ENCODE peak calls at places on chromosomes 3 and 15, in five cellular contexts. D is heart left ventricle; S is GM06990; Q is CD4-positive, alpha-beta T cell; K is osteoblast. O is an unnamed sample.

GRCh38 chr3:165217739-165218138 is 21.6 kb upstream of the SLITRK3 start:
- DNase-seq in D (no peak), S (no peak), Q (no peak), K (no peak), O (no peak)

GRCh38 chr3:178152010-178152409 is 384.2 kb upstream of the KCNMB2 start:
- DNase-seq in D (no peak), S (no peak), Q (no peak), K (no peak), O (no peak)

GRCh38 chr15:24054547-24055245 is 367.6 kb upstream of the NDN start:
- DNase-seq in D (no peak), S (no peak), Q (no peak), K (no peak), O (no peak)

GRCh38 chr3:112395166-112395894 is 62.4 kb downstream of the CD200 start:
- DNase-seq in D (no peak), S (no peak), Q (no peak), K (no peak), O (no peak)

GRCh38 chr15:85730001-85730820 is 64.5 kb downstream of the KLHL25 start:
- DNase-seq in D (peak), S (no peak), Q (peak), K (no peak), O (peak)

GRCh38 chr3:94185753-94186152 is 122.9 kb downstream of the NSUN3 start:
- DNase-seq in D (no peak), S (no peak), Q (no peak), K (no peak), O (no peak)

GRCh38 chr15:84859143-84859542 is 25.3 kb upstream of the SLC28A1 start:
- DNase-seq in D (no peak), S (no peak), Q (no peak), K (no peak), O (no peak)

GRCh38 chr15:89662893-89663673 is 7.8 kb upstream of the KIF7 start:
- DNase-seq in D (peak), S (no peak), Q (no peak), K (peak), O (no peak)

GRCh38 chr3:187465503-187465902 is 97.3 kb downstream of the RTP4 start:
- DNase-seq in D (no peak), S (no peak), Q (no peak), K (no peak), O (no peak)

GRCh38 chr3:178754852-178755510 is 218.7 kb downstream of the KCNMB2 start:
- DNase-seq in D (no peak), S (peak), Q (no peak), K (no peak), O (no peak)

GRCh38 chr15:60745469-60745971 is 266.6 kb upstream of the ICE2 start:
- DNase-seq in D (peak), S (no peak), Q (no peak), K (peak), O (no peak)

GRCh38 chr15:98311566-98312188 is 336.7 kb upstream of the IGF1R start:
- DNase-seq in D (peak), S (no peak), Q (peak), K (peak), O (peak)

GRCh38 chr15:98609144-98609852 is 39.0 kb upstream of the IGF1R start:
- DNase-seq in D (no peak), S (no peak), Q (no peak), K (peak), O (no peak)

DNA sequence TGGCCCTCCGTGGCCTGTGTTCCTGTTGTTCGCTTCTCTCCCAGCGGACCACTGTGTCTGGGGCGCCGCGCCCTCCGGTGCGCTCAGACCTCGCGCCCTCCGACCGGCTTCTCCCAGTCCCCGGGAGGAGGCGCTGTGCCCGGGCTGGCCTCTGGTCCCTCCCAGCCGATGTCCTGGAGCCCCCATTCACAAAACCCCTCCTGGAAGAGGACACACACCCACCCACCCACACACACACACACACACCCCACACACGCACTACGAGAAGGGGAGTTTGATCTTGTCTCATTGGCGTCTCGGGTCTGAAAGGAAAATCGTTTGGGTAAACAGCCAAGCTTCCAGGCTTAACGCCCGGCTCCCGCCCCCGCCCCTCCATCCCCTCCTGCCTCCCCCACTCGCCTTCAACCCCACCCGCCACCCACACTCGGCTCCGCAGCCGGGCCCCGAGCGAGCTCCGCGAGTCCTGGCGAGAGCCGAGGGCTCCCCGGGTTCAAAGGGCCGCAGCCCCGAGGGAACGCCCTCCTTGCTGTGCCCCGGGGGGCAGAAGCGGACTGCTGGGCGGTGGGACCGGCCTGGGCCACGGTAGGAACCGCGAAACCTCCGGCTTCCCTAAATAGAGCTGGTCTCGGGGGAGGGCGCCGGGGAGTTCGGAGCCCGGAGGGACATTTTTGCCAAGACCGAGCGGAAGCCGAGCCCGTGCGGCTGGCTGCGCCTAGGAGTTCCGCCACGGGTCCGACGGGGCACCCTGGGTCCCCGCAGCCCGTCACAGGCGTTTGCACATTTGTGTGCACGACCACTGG is 23.6 kb downstream of the NR2F2 start:
- DNase-seq in D (peak), S (no peak), Q (no peak), K (peak), O (no peak)
- TF ChIP-seq CTCF in D (peak), S (no peak), Q (no peak), K (peak), O (no peak)

DNA sequence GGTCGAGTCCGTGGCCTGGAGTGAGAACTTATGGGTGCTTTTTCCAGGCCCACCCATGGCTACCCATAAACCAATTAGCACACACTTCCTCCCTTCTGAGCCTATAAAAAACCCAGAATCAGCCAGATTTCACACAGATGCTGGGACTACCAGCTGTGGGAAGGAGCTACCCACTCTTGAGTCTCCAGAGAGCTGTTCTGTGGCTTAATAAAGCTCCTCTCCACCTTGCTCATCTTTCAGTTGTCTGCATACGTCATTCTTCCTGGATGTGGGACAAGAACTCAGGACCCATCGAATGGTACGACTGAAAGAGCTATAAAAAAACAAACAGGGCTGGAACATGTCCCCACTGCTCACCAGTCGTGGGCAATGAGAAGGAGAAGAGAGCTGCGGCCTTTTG is 555.4 kb upstream of the CCDC54 start:
- DNase-seq in D (no peak), S (no peak), Q (no peak), K (peak), O (no peak)
- TF ChIP-seq CTCF in D (no peak), S (no peak), Q (no peak), K (no peak), O (no peak)

GRCh38 chr3:19077388-19077787 is 70.9 kb upstream of the KCNH8 start:
- DNase-seq in D (no peak), S (no peak), Q (no peak), K (no peak), O (no peak)
- TF ChIP-seq CTCF in D (no peak), S (no peak), Q (no peak), K (no peak), O (no peak)

DNA sequence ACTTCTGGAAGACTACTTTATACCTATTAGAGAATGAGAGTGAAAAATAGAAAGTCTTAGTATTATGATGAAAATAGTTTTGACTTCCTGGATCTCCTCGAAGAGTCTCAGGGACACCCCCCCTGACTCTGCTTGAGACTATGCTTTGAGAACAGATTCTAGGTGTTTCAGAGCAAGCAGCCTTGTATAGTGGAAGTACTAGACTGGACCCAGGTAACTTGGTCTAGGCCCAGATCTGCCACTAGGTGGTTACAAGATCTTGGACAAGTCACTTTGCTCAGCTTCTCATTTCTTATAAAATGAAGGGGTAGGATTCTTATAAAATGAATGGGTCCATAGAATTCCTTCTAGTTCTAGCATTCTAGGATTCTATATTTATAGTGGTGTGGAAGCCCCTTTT is 9.1 kb downstream of the ABHD5 start:
- DNase-seq in D (no peak), S (peak), Q (no peak), K (peak), O (peak)
- TF ChIP-seq CTCF in D (peak), S (peak), Q (no peak), K (peak), O (no peak)

GRCh38 chr15:37245358-37245757 is 145.0 kb upstream of the MEIS2 start:
- DNase-seq in D (no peak), S (no peak), Q (no peak), K (no peak), O (no peak)
- TF ChIP-seq CTCF in D (no peak), S (no peak), Q (no peak), K (no peak), O (no peak)

GRCh38 chr3:195133462-195133861 is 137.5 kb downstream of the XXYLT1 start:
- DNase-seq in D (no peak), S (peak), Q (peak), K (peak), O (peak)
- TF ChIP-seq CTCF in D (no peak), S (peak), Q (no peak), K (no peak), O (peak)

GRCh38 chr3:20154928-20155327 is 31.1 kb downstream of the SGO1 start:
- DNase-seq in D (no peak), S (no peak), Q (no peak), K (no peak), O (no peak)
- TF ChIP-seq CTCF in D (no peak), S (no peak), Q (no peak), K (no peak), O (no peak)